ENCODE peak calls at places on chromosome X, in eight cellular contexts. Z, M, O, H, L, R, D and Y are unnamed samples.

GRCh38 chrX:110086916-110087484 is 84.1 kb downstream of the TMEM164 start:
- DNase-seq in D (peak; percentile 58), R (no peak), H (no peak), Z (peak; percentile 72), O (no peak), L (no peak), M (no peak), Y (no peak)

GRCh38 chrX:9114245-9114644 is 80.3 kb upstream of the FAM9B start:
- DNase-seq in L (no peak), D (no peak), O (no peak), Z (no peak), H (no peak), R (no peak), M (no peak), Y (no peak)

GRCh38 chrX:125090046-125090445 is 229.6 kb upstream of the TEX13C start:
- DNase-seq in D (no peak), M (no peak), R (no peak), H (no peak), L (no peak), Z (no peak), O (no peak), Y (no peak)

GRCh38 chrX:13029341-13029740 is 15.1 kb downstream of the FAM9C start:
- DNase-seq in L (peak; percentile 53), H (no peak), Z (peak; percentile 44), O (no peak), M (peak; percentile 75), D (peak; percentile 37), R (peak; percentile 33), Y (peak; percentile 65)

GRCh38 chrX:75291611-75292010 is 17.7 kb downstream of the UPRT start:
- DNase-seq in M (no peak), O (no peak), H (no peak), L (no peak), Z (no peak), R (no peak), D (no peak), Y (no peak)

GRCh38 chrX:14922437-14922836 is 49.2 kb downstream of the MOSPD2 start:
- DNase-seq in R (no peak), M (no peak), L (no peak), O (no peak), D (no peak), Z (no peak), H (no peak), Y (no peak)

GRCh38 chrX:140360924-140361323 is 143.9 kb downstream of the SOX3 start:
- DNase-seq in D (no peak), H (no peak), R (no peak), M (no peak), L (no peak), O (no peak), Z (no peak), Y (no peak)

GRCh38 chrX:128142745-128143144 is 90.5 kb upstream of the ACTRT1 start:
- DNase-seq in L (no peak), D (no peak), H (no peak), R (no peak), O (no peak), M (no peak), Z (no peak), Y (no peak)

GRCh38 chrX:71873459-71873833 is 37.2 kb upstream of the NHSL2 start:
- DNase-seq in O (no peak), M (no peak), L (no peak), Z (no peak), R (no peak), D (no peak), H (no peak), Y (no peak)

GRCh38 chrX:12497832-12498591 is 293.2 kb upstream of the PRPS2 start:
- DNase-seq in D (peak; percentile 16), R (no peak), H (no peak), M (no peak), Z (peak; percentile 2), L (no peak), O (no peak), Y (no peak)

GRCh38 chrX:24661292-24661691 is 14.1 kb upstream of the PCYT1B start:
- DNase-seq in D (no peak), M (no peak), Z (no peak), O (no peak), L (no peak), H (no peak), R (no peak), Y (no peak)

GRCh38 chrX:118420462-118420861 is 74.6 kb downstream of the WDR44 start:
- DNase-seq in O (no peak), Z (no peak), L (no peak), H (no peak), D (no peak), R (no peak), M (no peak), Y (no peak)

GRCh38 chrX:2676794-2677675 is 14.1 kb upstream of the CD99 start:
- DNase-seq in O (no peak), M (no peak), R (no peak), L (no peak), Z (no peak), D (no peak), H (no peak), Y (no peak)

GRCh38 chrX:39336709-39337294 is 535.5 kb downstream of the MID1IP1 start:
- DNase-seq in M (no peak), L (peak; percentile 23), O (no peak), D (no peak), Z (no peak), R (peak; percentile 55), H (peak; percentile 86), Y (peak; percentile 29)

GRCh38 chrX:20218809-20219505 is 47.8 kb downstream of the RPS6KA3 start:
- DNase-seq in H (peak; percentile 65), M (no peak), R (peak; percentile 13), O (no peak), D (peak; percentile 54), L (no peak), Z (peak; percentile 5), Y (peak; percentile 28)

GRCh38 chrX:13304052-13304451 is 15.8 kb downstream of the ATXN3L start:
- DNase-seq in O (no peak), R (no peak), D (no peak), Z (no peak), H (no peak), L (no peak), M (no peak), Y (no peak)

GRCh38 chrX:52865328-52865980 is 2.4 kb downstream of the XAGE3 start:
- DNase-seq in D (no peak), Z (no peak), O (no peak), L (no peak), R (no peak), H (no peak), M (no peak), Y (no peak)

GRCh38 chrX:19926095-19926494 is 38.7 kb upstream of the SH3KBP1 start:
- DNase-seq in Z (no peak), H (no peak), R (no peak), D (no peak), O (no peak), L (no peak), M (no peak), Y (no peak)

DNA sequence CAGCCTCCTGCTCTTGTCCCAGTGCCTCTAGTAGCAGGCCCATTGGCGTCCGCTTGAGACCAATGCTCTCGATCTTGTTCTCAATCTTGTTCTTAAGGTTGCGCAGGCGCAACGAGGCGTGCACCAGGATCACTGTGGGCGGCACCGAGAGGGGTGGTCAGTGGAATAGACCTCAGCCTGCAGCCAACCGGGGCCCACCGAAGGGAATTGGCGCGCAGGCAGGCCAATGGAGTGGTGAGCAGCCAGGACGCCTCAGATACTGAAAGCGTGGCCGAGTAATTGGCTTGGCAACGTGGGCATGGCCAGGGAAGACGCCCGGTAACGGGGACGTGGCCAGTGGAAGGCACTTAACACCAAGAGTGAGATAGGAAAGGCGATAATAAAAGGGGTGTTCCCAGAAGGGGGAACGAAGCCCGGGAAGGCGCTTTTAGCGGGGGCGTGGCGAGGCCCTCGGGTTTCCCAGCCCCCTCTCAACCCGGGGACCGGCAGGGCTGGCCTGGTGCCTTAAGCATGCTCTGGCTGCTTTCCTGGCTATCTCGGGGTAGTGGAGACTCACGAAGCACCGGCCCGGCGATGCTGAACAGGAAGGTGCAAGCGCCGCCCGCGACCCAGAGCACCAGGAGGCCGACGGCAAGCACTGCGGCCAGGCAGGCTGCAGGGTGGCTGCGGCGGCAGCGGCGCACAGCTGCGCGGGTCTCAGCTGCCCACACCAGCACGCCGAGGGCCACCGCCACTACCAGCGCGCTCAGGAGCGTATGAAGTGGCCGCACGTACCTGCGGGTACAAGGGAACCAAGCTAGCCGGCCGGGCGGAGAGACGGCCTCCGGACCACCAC is 1.7 kb downstream of the PRAF2 start:
- DNase-seq in L (peak; percentile 55), M (no peak), O (no peak), D (no peak), H (peak; percentile 94), R (peak; percentile 68), Z (no peak), Y (peak; percentile 82)
- H3K27ac ChIP-seq in L (peak overlapping the region; percentile 59), M (no peak overlapping the region), O (peak overlapping the region; percentile 84), D (no peak overlapping the region), H (peak overlapping the region; percentile 84), R (peak overlapping the region; percentile 87), Z (no peak overlapping the region), Y (peak overlapping the region; percentile 40)

DNA sequence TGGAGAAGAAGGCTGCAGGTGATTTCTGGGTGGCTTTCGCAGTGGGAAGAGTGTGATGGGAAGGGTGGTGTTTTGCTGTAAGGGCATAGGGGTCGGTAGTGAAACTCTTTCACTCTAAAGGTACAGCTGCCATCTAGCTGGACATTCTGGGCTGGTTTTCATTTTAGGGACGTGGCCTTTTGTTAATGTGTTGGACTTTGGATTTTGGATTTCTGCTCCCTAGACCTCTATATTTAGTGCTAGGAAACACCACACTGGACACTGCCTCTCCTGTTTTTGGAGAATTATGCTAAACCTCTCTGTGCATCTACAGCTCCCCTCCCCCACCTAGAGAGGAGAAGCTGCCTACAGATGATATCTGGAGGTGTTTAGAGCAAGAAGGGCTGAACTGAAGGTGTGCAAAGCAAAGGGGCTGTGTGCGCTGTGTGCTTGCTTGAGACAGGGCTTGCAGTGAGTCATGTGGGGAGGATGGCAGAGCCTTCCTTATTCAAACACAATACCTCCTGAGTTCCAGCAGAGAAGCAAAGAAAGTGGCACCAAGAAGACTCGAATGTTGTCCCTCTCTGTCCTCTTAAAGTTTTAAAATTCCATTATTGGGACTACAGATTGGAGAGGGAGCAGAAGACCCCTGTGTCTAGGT is 47.9 kb downstream of the STARD8 start:
- DNase-seq in D (peak; percentile 32), Z (peak; percentile 26), M (no peak), O (no peak), R (no peak), L (no peak), H (no peak), Y (no peak)
- TF ChIP-seq EP300 in D (no peak), Z (no peak), M (no peak), O (no peak), R (no peak), L (no peak), H (no peak), Y (no peak)

DNA sequence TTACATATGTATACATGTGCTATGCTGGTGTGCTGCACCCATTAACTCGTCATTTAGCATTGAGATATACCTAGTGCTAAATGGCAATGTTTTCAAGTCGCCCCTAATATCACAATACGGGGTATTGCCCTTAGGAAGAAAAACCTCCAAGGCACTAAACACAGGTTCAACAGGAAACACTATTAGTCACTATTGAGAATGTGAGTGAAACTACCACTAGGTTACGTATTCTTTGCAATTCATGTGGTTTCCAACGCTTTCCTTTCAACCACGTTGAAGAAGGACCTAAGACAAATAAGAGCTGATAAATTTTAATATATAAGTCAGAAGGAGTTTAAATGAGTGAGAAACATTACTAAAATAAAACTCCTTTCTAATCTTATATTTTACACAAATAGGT is 134.7 kb upstream of the SPANXN4 start:
- DNase-seq in D (no peak), M (no peak), H (no peak), O (no peak), L (no peak), R (no peak), Z (no peak), Y (no peak)
- TF ChIP-seq POLR2A in D (no peak), M (no peak), H (no peak), O (no peak), L (no peak), R (no peak), Z (no peak), Y (no peak)

GRCh38 chrX:123081766-123082165 is 102.3 kb upstream of the GRIA3 start:
- DNase-seq in O (no peak), H (no peak), L (no peak), Z (no peak), R (no peak), M (no peak), D (no peak), Y (no peak)
- H3K27ac ChIP-seq in O (no peak overlapping the region), H (no peak overlapping the region), L (no peak overlapping the region), Z (no peak overlapping the region), R (no peak overlapping the region), M (no peak overlapping the region), D (no peak overlapping the region), Y (no peak overlapping the region)